ENCODE peak calls at places on chromosomes 11 and 22, in five cellular contexts. F is heart left ventricle, V is foreskin fibroblast, S is ACHN, C is lower lobe of right lung. P is an unnamed sample.

GRCh38 chr22:46549971-46550641 is 12.7 kb upstream of the CELSR1 start:
- DNase-seq in F (no peak), V (no peak), S (no peak), C (peak), P (no peak)

GRCh38 chr22:20164863-20165262 is 14.0 kb upstream of the CCDC188 start:
- DNase-seq in F (no peak), V (no peak), S (no peak), C (no peak), P (no peak)

GRCh38 chr11:2812371-2812991 is 73.1 kb downstream of the CDKN1C start:
- DNase-seq in F (peak), V (no peak), S (no peak), C (peak), P (no peak)

GRCh38 chr11:126501641-126502040 is 146.2 kb downstream of the ST3GAL4 start:
- DNase-seq in F (no peak), V (no peak), S (no peak), C (no peak), P (no peak)

GRCh38 chr22:36073476-36073875 is 44.9 kb upstream of the RBFOX2 start:
- DNase-seq in F (no peak), V (peak), S (no peak), C (no peak), P (no peak)

GRCh38 chr11:12430912-12431311 is 53.5 kb downstream of the PARVA start:
- DNase-seq in F (no peak), V (peak), S (no peak), C (no peak), P (no peak)

GRCh38 chr11:117613521-117613920 is 183.5 kb downstream of the DSCAML1 start:
- DNase-seq in F (no peak), V (no peak), S (no peak), C (no peak), P (no peak)

GRCh38 chr22:47038206-47038835 is 275.9 kb downstream of the TBC1D22A start:
- DNase-seq in F (peak), V (no peak), S (no peak), C (peak), P (no peak)

GRCh38 chr11:65424200-65425104 is 1.9 kb downstream of the NEAT1 start:
- DNase-seq in F (peak), V (no peak), S (peak), C (peak), P (peak)

GRCh38 chr22:23547818-23548500 is 32.1 kb downstream of the IGLL1 start:
- DNase-seq in F (no peak), V (no peak), S (no peak), C (no peak), P (no peak)

GRCh38 chr11:46120361-46120710 is 918 bp downstream of the PHF21A start:
- DNase-seq in F (no peak), V (no peak), S (no peak), C (peak), P (no peak)

GRCh38 chr11:22875869-22876473 is 15.7 kb upstream of the CCDC179 start:
- DNase-seq in F (no peak), V (peak), S (peak), C (no peak), P (peak)